ENCODE peak calls at places on chromosomes 7 and 10, in nine cellular contexts. P, U, T, S, E, A, X, N and Y are unnamed samples.

GRCh38 chr7:42345478-42346299 is 108.7 kb upstream of the GLI3 start:
- ATAC-seq in P (no peak), N (no peak), X (no peak), S (no peak), T (no peak), A (no peak), U (no peak), E (no peak), Y (peak)

GRCh38 chr10:113053881-113054280 is 103.8 kb downstream of the TCF7L2 start:
- ATAC-seq in N (no peak), A (no peak), E (no peak), U (peak), S (no peak), T (peak), X (no peak), P (peak), Y (peak)

GRCh38 chr7:157737151-157738063 is 400.6 kb downstream of the DNAJB6 start:
- ATAC-seq in A (no peak), E (no peak), P (no peak), N (no peak), S (no peak), U (no peak), X (no peak), T (no peak), Y (peak)

GRCh38 chr10:52771534-52772455 is 789 bp downstream of the MBL2 start:
- ATAC-seq in P (no peak), X (no peak), U (no peak), T (peak), E (no peak), A (no peak), N (no peak), S (no peak), Y (no peak)

GRCh38 chr7:19202599-19202998 is 57.4 kb upstream of the FERD3L start:
- ATAC-seq in T (no peak), E (no peak), U (no peak), N (no peak), S (no peak), P (no peak), A (no peak), X (no peak), Y (no peak)

GRCh38 chr7:82700739-82701138 is 257.2 kb upstream of the CACNA2D1 start:
- ATAC-seq in T (no peak), E (no peak), N (no peak), X (no peak), P (no peak), A (no peak), U (no peak), S (no peak), Y (no peak)

GRCh38 chr10:47311193-47311899 is 10.9 kb upstream of the GDF2 start:
- ATAC-seq in P (peak), E (peak), X (peak), N (no peak), A (peak), U (peak), T (no peak), S (peak), Y (no peak)

GRCh38 chr10:37576154-37576553 is 281.3 kb downstream of the ZNF248 start:
- ATAC-seq in U (no peak), N (no peak), X (no peak), S (no peak), E (no peak), A (no peak), T (no peak), P (no peak), Y (no peak)

GRCh38 chr7:109094-109493 is 83.3 kb upstream of the FAM20C start:
- ATAC-seq in P (peak), X (no peak), A (no peak), S (no peak), E (no peak), T (no peak), U (peak), N (no peak), Y (no peak)

GRCh38 chr10:20986049-20986448 is 88.9 kb upstream of the NEBL start:
- ATAC-seq in T (peak), X (no peak), N (no peak), U (peak), A (no peak), P (no peak), E (no peak), S (no peak), Y (no peak)

GRCh38 chr7:130615583-130615982 is 53.0 kb downstream of the COPG2 start:
- ATAC-seq in U (peak), N (no peak), X (no peak), T (peak), P (peak), S (no peak), E (no peak), A (no peak), Y (no peak)

GRCh38 chr7:3243256-3243655 is 57.8 kb upstream of the SDK1 start:
- ATAC-seq in P (no peak), X (no peak), S (no peak), N (no peak), A (no peak), U (no peak), E (no peak), T (no peak), Y (no peak)

GRCh38 chr10:6311700-6312330 is 109.1 kb downstream of the PFKFB3 start:
- ATAC-seq in A (no peak), U (no peak), N (no peak), E (no peak), T (no peak), S (no peak), P (no peak), X (no peak), Y (no peak)